ENCODE peak calls at places on chromosomes 7 and 10, in four cellular contexts. F, B, K and U are unnamed samples.

GRCh38 chr10:61784354-61785131 is 117.0 kb upstream of the ARID5B start:
- DNase-seq in F (no peak), B (no peak), K (no peak), U (no peak)

GRCh38 chr10:116752969-116753665 is 10.8 kb upstream of the HSPA12A start:
- DNase-seq in F (no peak), B (no peak), K (no peak), U (no peak)

GRCh38 chr7:6022671-6023070 is 8.5 kb upstream of the ANKRD61 start:
- DNase-seq in F (no peak), B (no peak), K (no peak), U (no peak)

GRCh38 chr7:140334341-140335057 is 63.8 kb downstream of the SLC37A3 start:
- DNase-seq in F (no peak), B (no peak), K (no peak), U (no peak)

GRCh38 chr7:136911362-136911761 is 42.9 kb downstream of the CHRM2 start:
- DNase-seq in F (no peak), B (no peak), K (no peak), U (no peak)

GRCh38 chr10:60208676-60209269 is 180.9 kb downstream of the ANK3 start:
- DNase-seq in F (no peak), B (peak; percentile 63), K (no peak), U (no peak)

GRCh38 chr7:37899712-37900247 is 16.8 kb downstream of the SFRP4 start:
- DNase-seq in F (no peak), B (no peak), K (no peak), U (no peak)

GRCh38 chr10:28838908-28839307 is 161.6 kb downstream of the BAMBI start:
- DNase-seq in F (no peak), B (peak; percentile 56), K (no peak), U (no peak)

GRCh38 chr7:363626-364025 is 73.7 kb downstream of the FOXL3 start:
- DNase-seq in F (no peak), B (no peak), K (peak; percentile 51), U (no peak)

GRCh38 chr10:116947838-116948529 is 57.0 kb downstream of the SHTN1 start:
- DNase-seq in F (no peak), B (peak; percentile 22), K (no peak), U (no peak)

GRCh38 chr7:131934452-131934851 is 378.0 kb upstream of the PODXL start:
- DNase-seq in F (no peak), B (peak; percentile 22), K (no peak), U (no peak)

GRCh38 chr10:118362103-118362502 is 20.0 kb upstream of the FAM204A start:
- DNase-seq in F (no peak), B (no peak), K (no peak), U (no peak)

GRCh38 chr10:48509974-48510692 is 94.7 kb downstream of the ARHGAP22 start:
- DNase-seq in F (no peak), B (no peak), K (no peak), U (no peak)

DNA sequence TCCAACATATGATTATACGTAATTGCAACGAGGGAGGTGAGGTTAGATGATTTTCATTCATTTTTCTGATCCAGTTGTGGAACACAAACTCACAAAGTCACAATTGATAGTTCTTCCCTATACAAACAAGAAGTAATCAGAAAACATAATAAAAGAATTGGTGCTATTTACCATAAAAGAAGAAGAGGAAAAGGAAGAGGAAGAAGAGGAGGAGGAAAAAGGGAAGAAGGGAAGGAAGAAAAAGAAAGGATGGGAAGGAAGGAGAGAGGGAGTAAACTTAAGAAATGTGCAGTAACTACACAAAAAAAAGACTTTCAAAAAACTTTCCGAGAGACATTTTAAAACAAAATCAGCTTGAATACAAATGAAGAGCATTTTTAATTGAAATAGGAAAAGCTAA is 65.0 kb downstream of the CCDC71L start:
- DNase-seq in F (no peak), B (no peak), K (no peak), U (no peak)
- TF ChIP-seq CTCF in F (no peak), B (no peak), K (no peak), U (no peak)

GRCh38 chr7:100894860-100895700 is 608 bp downstream of the ACHE start:
- DNase-seq in F (no peak), B (peak; percentile 81), K (peak; percentile 65), U (no peak)

GRCh38 chr7:100896743-100897051 is 1.0 kb upstream of the ACHE start:
- DNase-seq in F (no peak), B (no peak), K (no peak), U (no peak)

GRCh38 chr7:100895956-100896742 is 461 bp upstream of the ACHE start:
- DNase-seq in F (no peak), B (peak; percentile 77), K (peak; percentile 24), U (no peak)

GRCh38 chr7:100893910-100894763 is 1.6 kb downstream of the ACHE start:
- DNase-seq in F (no peak), B (no peak), K (no peak), U (no peak)

DNA sequence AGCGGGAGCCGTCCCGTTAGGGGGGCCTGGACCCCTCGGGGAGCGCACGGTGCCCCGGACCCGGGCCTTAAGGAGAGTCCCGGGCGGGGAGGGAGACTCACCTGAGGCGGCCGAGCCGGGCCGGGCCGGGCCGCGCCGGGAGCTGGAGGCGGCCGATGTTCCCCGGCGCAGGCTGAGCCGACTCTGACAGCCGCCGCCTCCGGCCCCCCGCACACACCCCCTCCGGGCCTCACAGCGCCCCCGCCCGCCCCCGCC is at the start of gene ACHE:
- DNase-seq in F (no peak), B (no peak), K (no peak), U (no peak)
- H3K4me3 ChIP-seq in F (peak within 1 kb of the TSS; percentile 62), B (peak within 1 kb of the TSS; percentile 78), K (peak within 1 kb of the TSS; percentile 50), U (no peak within 1 kb of the TSS)

GRCh38 chr7:13990984-13991790 is 1.7 kb upstream of the ETV1 start:
- DNase-seq in F (peak; percentile 97), B (peak; percentile 97), K (peak; percentile 48), U (peak; percentile 81)
- TF ChIP-seq CTCF in F (no peak), B (no peak), K (no peak), U (no peak)

DNA sequence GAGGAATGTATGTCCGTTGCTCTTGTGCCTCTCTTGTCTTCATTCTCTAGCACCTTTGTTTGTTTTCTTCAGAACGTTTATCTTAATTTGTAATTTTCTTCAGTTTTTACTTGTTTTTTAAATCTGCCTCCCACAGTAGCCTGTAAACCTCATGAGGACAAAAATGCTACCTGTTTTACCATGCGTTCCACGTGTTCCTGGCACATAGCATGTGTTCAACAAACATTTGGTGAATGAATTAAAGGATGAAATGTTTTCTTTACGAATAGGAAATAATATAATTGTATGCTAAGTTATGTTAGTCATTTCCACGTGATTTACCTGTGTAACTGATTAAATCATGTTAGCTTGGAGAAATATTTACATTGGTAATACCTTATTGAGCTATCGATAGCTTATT is 2.2 kb downstream of the RBM33 start:
- DNase-seq in F (no peak), B (no peak), K (no peak), U (no peak)
- H3K4me3 ChIP-seq in F (no peak overlapping the region), B (peak overlapping the region; percentile 19), K (no peak overlapping the region), U (peak overlapping the region; percentile 96)

GRCh38 chr10:847868-848267 is 83.6 kb downstream of the LARP4B start:
- DNase-seq in F (no peak), B (no peak), K (no peak), U (no peak)
- TF ChIP-seq CTCF in F (no peak), B (no peak), K (no peak), U (peak; percentile 48)

GRCh38 chr10:1227505-1228402 is 171.6 kb downstream of the WDR37 start:
- DNase-seq in F (no peak), B (no peak), K (no peak), U (peak; percentile 30)
- H3K4me3 ChIP-seq in F (no peak overlapping the region), B (no peak overlapping the region), K (no peak overlapping the region), U (no peak overlapping the region)

DNA sequence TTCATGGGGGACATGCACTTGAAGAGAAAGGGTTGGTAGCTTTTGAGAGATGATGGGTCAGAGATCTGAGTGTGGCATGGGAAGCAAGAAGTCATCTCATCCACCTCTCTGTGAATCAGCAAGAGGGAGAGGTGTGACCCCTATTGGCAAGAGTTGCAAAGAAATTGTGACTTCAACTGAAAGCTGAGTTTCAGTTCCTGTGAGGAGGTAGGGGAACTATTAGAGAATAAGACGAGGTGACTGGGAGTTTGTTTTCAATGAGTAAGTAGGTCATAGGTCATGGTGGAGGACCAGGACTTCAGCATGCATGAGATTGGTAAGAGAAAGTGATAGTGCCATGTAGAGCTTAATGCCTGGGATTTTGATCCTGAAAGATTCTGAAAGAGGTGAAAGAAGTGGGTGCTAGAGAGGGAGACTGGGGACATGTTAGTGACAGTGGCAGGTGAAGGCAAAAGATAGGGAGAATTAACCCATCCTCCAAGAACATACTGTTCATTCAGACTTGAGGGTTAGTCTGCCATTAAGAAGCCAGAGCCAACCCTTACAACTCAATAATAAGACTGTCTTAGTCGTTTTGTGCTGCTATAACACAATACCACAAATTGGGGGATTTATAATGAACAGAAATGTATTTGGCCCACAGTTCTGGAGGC is 75.5 kb upstream of the CAPZA2 start:
- DNase-seq in F (no peak), B (no peak), K (no peak), U (no peak)
- TF ChIP-seq CTCF in F (no peak), B (peak; percentile 44), K (no peak), U (peak; percentile 27)

GRCh38 chr10:120541971-120542370 is 84.9 kb downstream of the PLPP4 start:
- DNase-seq in F (no peak), B (no peak), K (no peak), U (no peak)
- H3K4me3 ChIP-seq in F (no peak overlapping the region), B (no peak overlapping the region), K (no peak overlapping the region), U (no peak overlapping the region)

DNA sequence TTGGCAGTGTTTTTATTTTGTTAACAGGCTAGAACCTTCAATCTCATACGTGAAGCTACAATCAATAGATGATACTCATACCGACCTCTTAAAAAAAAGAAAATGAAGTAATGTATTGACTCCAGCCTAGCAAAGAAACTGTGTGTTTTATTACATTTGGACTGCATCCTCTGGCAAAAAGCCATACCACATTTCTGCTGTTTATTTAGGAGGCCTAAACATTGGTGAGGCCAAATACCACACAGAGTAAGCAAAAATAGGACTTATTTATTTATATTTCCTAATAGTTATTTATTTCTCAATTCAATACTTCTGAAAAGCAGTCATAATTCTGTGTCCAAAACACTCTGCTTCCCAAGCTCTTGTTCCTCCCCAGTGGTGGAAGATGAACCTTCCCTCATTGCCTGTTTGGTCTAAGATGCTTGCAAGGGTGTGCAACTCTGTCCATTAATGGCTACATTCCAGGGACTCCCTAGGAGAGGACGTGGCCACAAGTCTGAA is 398.8 kb upstream of the KLF6 start:
- DNase-seq in F (no peak), B (peak; percentile 29), K (no peak), U (peak; percentile 46)
- TF ChIP-seq CTCF in F (no peak), B (no peak), K (no peak), U (no peak)